ENCODE peak calls at places on chromosomes 5 and 9, in ten cellular contexts. One of them, this sample, is unnamed.

GRCh38 chr5:160150381-160150780 is 31.1 kb upstream of the PWWP2A start:
- DNase-seq in stimulated activated CD8-positive, alpha-beta memory T cell treated with anti-CD3 and anti-CD28 coated beads, Interleukin-2, amount 100 ng/mL, for 1 hour: no peak
- DNase-seq in GM12864: no peak
- DNase-seq in endodermal cell: no peak
- DNase-seq in C1 segment of cervical spinal cord: no peak
- DNase-seq in ecto neural progenitor cell: no peak
- DNase-seq in HFFc6: no peak
- DNase-seq in GM03348: no peak
- DNase-seq in activated naive CD8-positive, alpha-beta T cell treated with anti-CD3 and anti-CD28 coated beads, Interleukin-2, amount 10 ng/mL, durations not matched to agents 7 days and 5 days: no peak
- DNase-seq in cardiac muscle cell: no peak
- DNase-seq in this sample: no peak

GRCh38 chr5:36418172-36418979 is 116.7 kb upstream of the RANBP3L start:
- DNase-seq in stimulated activated CD8-positive, alpha-beta memory T cell treated with anti-CD3 and anti-CD28 coated beads, Interleukin-2, amount 100 ng/mL, for 1 hour: no peak
- DNase-seq in GM12864: no peak
- DNase-seq in GM03348: no peak
- DNase-seq in ecto neural progenitor cell: no peak
- DNase-seq in activated naive CD8-positive, alpha-beta T cell treated with anti-CD3 and anti-CD28 coated beads, Interleukin-2, amount 10 ng/mL, durations not matched to agents 7 days and 5 days: no peak
- DNase-seq in C1 segment of cervical spinal cord: no peak
- DNase-seq in cardiac muscle cell: peak; percentile 42
- DNase-seq in endodermal cell: no peak
- DNase-seq in HFFc6: no peak
- DNase-seq in this sample: no peak

GRCh38 chr9:89481161-89481915 is 16.6 kb downstream of the SEMA4D start:
- DNase-seq in GM03348: no peak
- DNase-seq in C1 segment of cervical spinal cord: no peak
- DNase-seq in ecto neural progenitor cell: no peak
- DNase-seq in activated naive CD8-positive, alpha-beta T cell treated with anti-CD3 and anti-CD28 coated beads, Interleukin-2, amount 10 ng/mL, durations not matched to agents 7 days and 5 days: no peak
- DNase-seq in endodermal cell: no peak
- DNase-seq in GM12864: no peak
- DNase-seq in cardiac muscle cell: no peak
- DNase-seq in HFFc6: no peak
- DNase-seq in stimulated activated CD8-positive, alpha-beta memory T cell treated with anti-CD3 and anti-CD28 coated beads, Interleukin-2, amount 100 ng/mL, for 1 hour: no peak
- DNase-seq in this sample: no peak

GRCh38 chr9:2559212-2560152 is 62.1 kb upstream of the VLDLR start:
- DNase-seq in cardiac muscle cell: peak; percentile 99
- DNase-seq in ecto neural progenitor cell: no peak
- DNase-seq in activated naive CD8-positive, alpha-beta T cell treated with anti-CD3 and anti-CD28 coated beads, Interleukin-2, amount 10 ng/mL, durations not matched to agents 7 days and 5 days: no peak
- DNase-seq in C1 segment of cervical spinal cord: no peak
- DNase-seq in stimulated activated CD8-positive, alpha-beta memory T cell treated with anti-CD3 and anti-CD28 coated beads, Interleukin-2, amount 100 ng/mL, for 1 hour: no peak
- DNase-seq in GM12864: no peak
- DNase-seq in HFFc6: peak; percentile 88
- DNase-seq in GM03348: peak; percentile 80
- DNase-seq in endodermal cell: no peak
- DNase-seq in this sample: no peak

GRCh38 chr5:131303537-131303936 is 39.7 kb downstream of the CDC42SE2 start:
- DNase-seq in cardiac muscle cell: peak; percentile 73
- DNase-seq in GM12864: no peak
- DNase-seq in HFFc6: peak; percentile 54
- DNase-seq in ecto neural progenitor cell: no peak
- DNase-seq in activated naive CD8-positive, alpha-beta T cell treated with anti-CD3 and anti-CD28 coated beads, Interleukin-2, amount 10 ng/mL, durations not matched to agents 7 days and 5 days: no peak
- DNase-seq in C1 segment of cervical spinal cord: no peak
- DNase-seq in endodermal cell: no peak
- DNase-seq in GM03348: peak; percentile 54
- DNase-seq in stimulated activated CD8-positive, alpha-beta memory T cell treated with anti-CD3 and anti-CD28 coated beads, Interleukin-2, amount 100 ng/mL, for 1 hour: no peak
- DNase-seq in this sample: no peak

GRCh38 chr9:127491516-127491915 is 40.2 kb downstream of the LRSAM1 start:
- DNase-seq in ecto neural progenitor cell: no peak
- DNase-seq in stimulated activated CD8-positive, alpha-beta memory T cell treated with anti-CD3 and anti-CD28 coated beads, Interleukin-2, amount 100 ng/mL, for 1 hour: no peak
- DNase-seq in activated naive CD8-positive, alpha-beta T cell treated with anti-CD3 and anti-CD28 coated beads, Interleukin-2, amount 10 ng/mL, durations not matched to agents 7 days and 5 days: no peak
- DNase-seq in cardiac muscle cell: no peak
- DNase-seq in HFFc6: no peak
- DNase-seq in endodermal cell: no peak
- DNase-seq in C1 segment of cervical spinal cord: no peak
- DNase-seq in GM03348: no peak
- DNase-seq in GM12864: no peak
- DNase-seq in this sample: no peak

GRCh38 chr5:14872070-14872989 is 752 bp upstream of the ANKH start:
- DNase-seq in endodermal cell: peak; percentile 75
- DNase-seq in stimulated activated CD8-positive, alpha-beta memory T cell treated with anti-CD3 and anti-CD28 coated beads, Interleukin-2, amount 100 ng/mL, for 1 hour: peak; percentile 38
- DNase-seq in C1 segment of cervical spinal cord: no peak
- DNase-seq in GM12864: no peak
- DNase-seq in ecto neural progenitor cell: peak; percentile 74
- DNase-seq in GM03348: peak; percentile 79
- DNase-seq in HFFc6: no peak
- DNase-seq in cardiac muscle cell: peak; percentile 61
- DNase-seq in activated naive CD8-positive, alpha-beta T cell treated with anti-CD3 and anti-CD28 coated beads, Interleukin-2, amount 10 ng/mL, durations not matched to agents 7 days and 5 days: peak; percentile 62
- DNase-seq in this sample: no peak

GRCh38 chr9:21266733-21267132 is 26.9 kb upstream of the IFNA14 start:
- DNase-seq in GM03348: no peak
- DNase-seq in GM12864: no peak
- DNase-seq in C1 segment of cervical spinal cord: no peak
- DNase-seq in HFFc6: no peak
- DNase-seq in activated naive CD8-positive, alpha-beta T cell treated with anti-CD3 and anti-CD28 coated beads, Interleukin-2, amount 10 ng/mL, durations not matched to agents 7 days and 5 days: no peak
- DNase-seq in cardiac muscle cell: no peak
- DNase-seq in ecto neural progenitor cell: no peak
- DNase-seq in endodermal cell: no peak
- DNase-seq in stimulated activated CD8-positive, alpha-beta memory T cell treated with anti-CD3 and anti-CD28 coated beads, Interleukin-2, amount 100 ng/mL, for 1 hour: no peak
- DNase-seq in this sample: no peak

GRCh38 chr9:127742435-127743088 is 7.5 kb upstream of the TOR2A start:
- DNase-seq in activated naive CD8-positive, alpha-beta T cell treated with anti-CD3 and anti-CD28 coated beads, Interleukin-2, amount 10 ng/mL, durations not matched to agents 7 days and 5 days: no peak
- DNase-seq in cardiac muscle cell: peak; percentile 14
- DNase-seq in stimulated activated CD8-positive, alpha-beta memory T cell treated with anti-CD3 and anti-CD28 coated beads, Interleukin-2, amount 100 ng/mL, for 1 hour: no peak
- DNase-seq in C1 segment of cervical spinal cord: no peak
- DNase-seq in endodermal cell: peak; percentile 97
- DNase-seq in GM12864: no peak
- DNase-seq in ecto neural progenitor cell: peak; percentile 92
- DNase-seq in HFFc6: peak; percentile 80
- DNase-seq in GM03348: peak; percentile 88
- DNase-seq in this sample: no peak

This sample was measured in vagina.